ENCODE peak calls at places on chromosomes 13 and 19, in eight cellular contexts. J is heart left ventricle, F is A549, X is breast epithelium, S is K562, L is stomach, I is sigmoid colon, Z is uterus. H is an unnamed sample.

GRCh38 chr13:52010890-52011689 is at the start of gene ATP7B:
- DNase-seq in J (no peak), F (peak; percentile 31), X (no peak), S (peak; percentile 35), L (no peak), I (peak; percentile 68), Z (no peak), H (no peak)

GRCh38 chr13:114134111-114134943 is 1.9 kb upstream of the RASA3 start:
- DNase-seq in J (no peak), F (no peak), X (no peak), S (no peak), L (no peak), I (peak; percentile 61), Z (no peak), H (no peak)

GRCh38 chr19:49361438-49362047 is 673 bp downstream of the TEAD2 start:
- DNase-seq in J (peak; percentile 91), F (peak; percentile 86), X (peak; percentile 86), S (peak; percentile 88), L (peak; percentile 80), I (peak; percentile 95), Z (peak; percentile 91), H (peak; percentile 55)

GRCh38 chr13:19836472-19836871 is 27.0 kb downstream of the ZMYM5 start:
- DNase-seq in J (no peak), F (no peak), X (no peak), S (no peak), L (no peak), I (no peak), Z (no peak), H (no peak)

GRCh38 chr19:45729774-45730388 is 815 bp downstream of the FBXO46 start:
- DNase-seq in J (no peak), F (no peak), X (no peak), S (no peak), L (no peak), I (no peak), Z (no peak), H (no peak)

GRCh38 chr13:44244288-44244687 is 129.3 kb upstream of the SERP2 start:
- DNase-seq in J (no peak), F (no peak), X (no peak), S (peak; percentile 43), L (no peak), I (no peak), Z (no peak), H (no peak)

GRCh38 chr19:16456652-16457194 is 15.0 kb downstream of the EPS15L1 start:
- DNase-seq in J (no peak), F (no peak), X (no peak), S (no peak), L (no peak), I (no peak), Z (no peak), H (no peak)

GRCh38 chr13:32947411-32947810 is 68.8 kb upstream of the KL start:
- DNase-seq in J (no peak), F (no peak), X (no peak), S (no peak), L (no peak), I (no peak), Z (no peak), H (no peak)

GRCh38 chr13:113833111-113833830 is 30.6 kb downstream of the GAS6 start:
- DNase-seq in J (no peak), F (no peak), X (no peak), S (no peak), L (no peak), I (no peak), Z (no peak), H (no peak)

GRCh38 chr19:5321851-5322681 is 18.5 kb downstream of the PTPRS start:
- DNase-seq in J (no peak), F (no peak), X (no peak), S (peak; percentile 62), L (no peak), I (no peak), Z (no peak), H (no peak)

GRCh38 chr19:13906525-13906904 is 514 bp downstream of the CC2D1A start:
- DNase-seq in J (no peak), F (no peak), X (no peak), S (peak; percentile 37), L (peak; percentile 63), I (no peak), Z (no peak), H (no peak)

GRCh38 chr13:37905736-37906135 is 36.2 kb upstream of the TRPC4 start:
- DNase-seq in J (no peak), F (no peak), X (no peak), S (no peak), L (no peak), I (no peak), Z (no peak), H (no peak)

GRCh38 chr13:77009011-77009410 is 17.1 kb downstream of the CLN5 start:
- DNase-seq in J (no peak), F (no peak), X (no peak), S (no peak), L (no peak), I (no peak), Z (no peak), H (no peak)

GRCh38 chr13:26660185-26660584 is 100.4 kb downstream of the GPR12 start:
- DNase-seq in J (no peak), F (no peak), X (no peak), S (no peak), L (no peak), I (no peak), Z (no peak), H (no peak)

GRCh38 chr13:87669379-87669978 is 1.7 kb upstream of the SLITRK5 start:
- DNase-seq in J (no peak), F (no peak), X (no peak), S (peak; percentile 1), L (no peak), I (no peak), Z (no peak), H (no peak)

GRCh38 chr13:101473458-101473857 is 21.0 kb downstream of the ITGBL1 start:
- DNase-seq in J (no peak), F (no peak), X (no peak), S (no peak), L (no peak), I (no peak), Z (no peak), H (no peak)

GRCh38 chr13:41199526-41199925 is 5.2 kb upstream of the KBTBD7 start:
- DNase-seq in J (no peak), F (no peak), X (no peak), S (no peak), L (no peak), I (no peak), Z (no peak), H (no peak)

GRCh38 chr19:16259385-16260159 is 61.9 kb downstream of the AP1M1 start:
- DNase-seq in J (peak; percentile 62), F (no peak), X (no peak), S (no peak), L (no peak), I (no peak), Z (no peak), H (no peak)

DNA sequence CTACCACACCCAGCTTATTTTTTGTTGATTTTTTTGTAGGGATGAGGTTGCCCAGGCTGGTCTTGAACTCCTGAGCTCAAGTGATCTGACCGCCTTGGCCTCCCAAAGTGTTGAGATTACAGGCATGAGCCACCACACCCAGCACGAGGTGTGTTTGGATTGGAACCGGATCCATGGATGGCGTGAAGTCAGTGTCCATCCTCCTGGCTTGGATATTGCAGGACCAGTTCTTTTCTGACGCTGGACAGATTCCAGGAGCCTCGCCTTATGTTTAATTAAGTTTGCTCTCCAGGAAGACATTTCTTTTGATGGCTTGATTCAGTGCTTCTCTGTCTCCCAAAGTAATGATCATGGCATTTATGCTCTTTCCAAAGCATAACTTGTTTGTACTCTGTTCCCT is 14.4 kb upstream of the RFXAP start:
- DNase-seq in J (no peak), F (no peak), X (no peak), S (no peak), L (no peak), I (no peak), Z (no peak), H (no peak)
- TF ChIP-seq POLR2A in J (no peak), F (no peak), X (no peak), S (no peak), L (no peak), I (no peak), Z (no peak), H (no peak)

DNA sequence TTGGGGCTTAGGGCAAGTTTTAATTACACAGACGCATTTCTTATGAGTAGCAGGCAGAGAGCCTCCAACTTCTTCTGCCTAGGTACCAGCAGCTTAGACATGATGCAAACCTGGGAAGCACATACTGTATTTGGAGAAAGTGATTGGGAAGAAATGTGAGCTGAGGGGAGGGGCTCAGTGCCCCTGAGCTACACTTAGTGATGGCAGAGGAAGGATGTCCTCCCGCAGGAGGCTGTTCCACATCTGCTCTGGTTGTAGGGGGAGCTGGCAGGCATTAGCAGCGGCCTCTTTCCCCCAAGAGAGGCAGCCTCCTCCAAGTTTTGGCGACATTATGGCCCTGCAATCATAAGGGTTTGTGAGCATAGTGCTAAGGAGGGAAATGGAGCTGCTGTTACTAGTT is 3.2 kb downstream of the ALOX5AP start:
- DNase-seq in J (no peak), F (no peak), X (no peak), S (no peak), L (no peak), I (no peak), Z (no peak), H (no peak)
- H3K4me1 ChIP-seq in J (peaks cover 6% of the 10 kb centered on the region), F (peaks cover 55% of the 10 kb centered on the region), X (no peaks in the 10 kb centered on the region), S (no peaks in the 10 kb centered on the region), L (peaks cover 5% of the 10 kb centered on the region), I (no peaks in the 10 kb centered on the region), Z (no peaks in the 10 kb centered on the region), H (peaks cover 6% of the 10 kb centered on the region)

DNA sequence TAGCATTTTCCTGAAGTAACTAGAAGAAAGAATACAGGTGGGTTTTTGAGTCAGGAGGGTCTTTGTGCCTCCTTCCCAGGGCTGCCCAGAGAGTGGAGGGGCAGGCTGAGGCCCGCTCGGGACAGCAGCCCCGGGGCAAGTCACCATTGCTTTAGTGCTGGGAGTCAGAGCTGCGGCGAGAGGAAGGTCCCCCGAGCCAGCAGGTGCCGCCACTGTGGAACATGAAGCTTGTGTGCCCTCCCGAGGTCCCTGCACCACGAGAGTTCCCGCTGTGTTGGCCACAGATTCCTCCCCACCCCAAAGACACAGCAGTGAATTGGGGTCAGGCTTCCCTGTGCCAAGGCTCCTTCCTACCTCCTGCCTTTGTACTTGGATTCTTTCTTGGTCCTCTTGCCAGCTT is 50.9 kb upstream of the TEX29 start:
- DNase-seq in J (no peak), F (no peak), X (no peak), S (no peak), L (no peak), I (no peak), Z (no peak), H (no peak)
- TF ChIP-seq CTCF in J (no peak), F (no peak), X (no peak), S (no peak), L (no peak), I (no peak), Z (no peak), H (no peak)

DNA sequence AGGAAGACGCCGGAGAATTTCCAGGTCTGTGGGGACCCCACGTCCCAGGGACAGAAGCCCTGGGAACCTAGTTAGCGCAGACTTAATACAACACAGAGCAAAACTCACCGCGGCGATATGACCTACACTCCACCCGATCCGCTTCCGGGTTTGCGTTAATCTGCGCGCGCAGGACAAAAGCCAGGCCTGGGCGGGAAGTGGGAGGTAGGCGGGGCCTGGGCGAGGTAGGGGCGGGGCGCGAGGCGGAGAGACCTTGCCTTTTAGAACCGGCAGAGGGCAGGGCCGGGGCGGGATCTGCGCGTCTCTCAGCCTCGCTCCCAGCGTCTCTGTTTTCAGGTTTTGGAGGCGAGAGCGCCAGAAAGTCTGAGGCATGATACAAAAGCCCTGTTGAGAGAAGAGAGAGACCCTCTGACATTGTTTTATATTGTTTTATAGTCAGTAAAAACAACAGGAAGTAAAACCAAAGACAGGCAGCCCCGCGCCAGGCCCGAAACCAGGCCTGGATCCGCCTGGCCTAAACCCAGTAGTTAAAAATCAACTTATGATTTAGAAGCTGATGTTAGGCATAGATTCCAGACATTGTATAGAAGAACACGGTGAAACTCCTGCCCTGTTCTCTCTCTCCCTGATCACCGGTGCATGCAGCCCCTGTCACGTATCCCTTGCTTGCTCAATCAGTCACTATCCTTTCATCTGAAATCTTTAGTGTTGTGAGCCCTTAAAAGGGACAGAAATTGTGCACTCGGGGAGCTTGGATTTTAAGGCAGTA is at the start of gene ZNF611:
- DNase-seq in J (peak; percentile 99), F (peak; percentile 57), X (peak; percentile 99), S (peak; percentile 98), L (peak; percentile 100), I (peak; percentile 99), Z (peak; percentile 98), H (peak; percentile 98)
- TF ChIP-seq POLR2A in J (peak; percentile 91), F (peak; percentile 67), X (peak; percentile 75), S (peak; percentile 90), L (peak; percentile 62), I (peak; percentile 91), Z (peak; percentile 82), H (peak; percentile 88)

H was measured in tibial nerve.